ENCODE peak calls at places on chromosomes 4 and X, in ten cellular contexts. One of them, this sample, is unnamed.

GRCh38 chrX:40267334-40268118 is 169.8 kb upstream of the BCOR start:
- DNase-seq in GM23338: no peak
- DNase-seq in AG08395: no peak
- DNase-seq in adipocyte: peak
- DNase-seq in cerebellar cortex: no peak
- DNase-seq in mucosa of descending colon: no peak
- DNase-seq in stimulated activated CD4-positive, alpha-beta T cell treated with anti-CD3 and anti-CD28 coated beads, Interleukin-1b, Interleukin-23, amount 100 ng/mL, for 24 hours: no peak
- DNase-seq in activated naive CD4-positive, alpha-beta T cell treated with anti-CD3 and anti-CD28 coated beads, Interleukin-2, amount 50 U/mL, for 16 hours: no peak
- DNase-seq in NCI-H2171 treated with DMSO at 0.1 percent for 48 hours: peak
- DNase-seq in M059J: no peak
- DNase-seq in this sample: no peak

GRCh38 chr4:31106419-31106818 is 386.2 kb downstream of the PCDH7 start:
- DNase-seq in AG08395: no peak
- DNase-seq in GM23338: no peak
- DNase-seq in M059J: no peak
- DNase-seq in mucosa of descending colon: no peak
- DNase-seq in cerebellar cortex: no peak
- DNase-seq in stimulated activated CD4-positive, alpha-beta T cell treated with anti-CD3 and anti-CD28 coated beads, Interleukin-1b, Interleukin-23, amount 100 ng/mL, for 24 hours: no peak
- DNase-seq in adipocyte: no peak
- DNase-seq in NCI-H2171 treated with DMSO at 0.1 percent for 48 hours: no peak
- DNase-seq in activated naive CD4-positive, alpha-beta T cell treated with anti-CD3 and anti-CD28 coated beads, Interleukin-2, amount 50 U/mL, for 16 hours: no peak
- DNase-seq in this sample: no peak

GRCh38 chrX:9846631-9847030 is 60.4 kb downstream of the SHROOM2 start:
- DNase-seq in AG08395: no peak
- DNase-seq in mucosa of descending colon: no peak
- DNase-seq in stimulated activated CD4-positive, alpha-beta T cell treated with anti-CD3 and anti-CD28 coated beads, Interleukin-1b, Interleukin-23, amount 100 ng/mL, for 24 hours: no peak
- DNase-seq in NCI-H2171 treated with DMSO at 0.1 percent for 48 hours: no peak
- DNase-seq in activated naive CD4-positive, alpha-beta T cell treated with anti-CD3 and anti-CD28 coated beads, Interleukin-2, amount 50 U/mL, for 16 hours: no peak
- DNase-seq in adipocyte: no peak
- DNase-seq in M059J: peak
- DNase-seq in GM23338: no peak
- DNase-seq in cerebellar cortex: no peak
- DNase-seq in this sample: no peak

GRCh38 chr4:41305486-41305885 is 48.8 kb downstream of the UCHL1 start:
- DNase-seq in adipocyte: no peak
- DNase-seq in GM23338: no peak
- DNase-seq in mucosa of descending colon: no peak
- DNase-seq in AG08395: no peak
- DNase-seq in cerebellar cortex: no peak
- DNase-seq in M059J: no peak
- DNase-seq in NCI-H2171 treated with DMSO at 0.1 percent for 48 hours: peak
- DNase-seq in activated naive CD4-positive, alpha-beta T cell treated with anti-CD3 and anti-CD28 coated beads, Interleukin-2, amount 50 U/mL, for 16 hours: no peak
- DNase-seq in stimulated activated CD4-positive, alpha-beta T cell treated with anti-CD3 and anti-CD28 coated beads, Interleukin-1b, Interleukin-23, amount 100 ng/mL, for 24 hours: no peak
- DNase-seq in this sample: no peak

GRCh38 chrX:151505796-151506195 is 57.7 kb upstream of the PASD1 start:
- DNase-seq in AG08395: no peak
- DNase-seq in activated naive CD4-positive, alpha-beta T cell treated with anti-CD3 and anti-CD28 coated beads, Interleukin-2, amount 50 U/mL, for 16 hours: no peak
- DNase-seq in GM23338: peak
- DNase-seq in mucosa of descending colon: no peak
- DNase-seq in NCI-H2171 treated with DMSO at 0.1 percent for 48 hours: peak
- DNase-seq in M059J: peak
- DNase-seq in cerebellar cortex: peak
- DNase-seq in adipocyte: peak
- DNase-seq in stimulated activated CD4-positive, alpha-beta T cell treated with anti-CD3 and anti-CD28 coated beads, Interleukin-1b, Interleukin-23, amount 100 ng/mL, for 24 hours: no peak
- DNase-seq in this sample: no peak

GRCh38 chr4:174398728-174399127 is 115.0 kb downstream of the CEP44 start:
- DNase-seq in activated naive CD4-positive, alpha-beta T cell treated with anti-CD3 and anti-CD28 coated beads, Interleukin-2, amount 50 U/mL, for 16 hours: no peak
- DNase-seq in AG08395: peak
- DNase-seq in NCI-H2171 treated with DMSO at 0.1 percent for 48 hours: no peak
- DNase-seq in GM23338: no peak
- DNase-seq in stimulated activated CD4-positive, alpha-beta T cell treated with anti-CD3 and anti-CD28 coated beads, Interleukin-1b, Interleukin-23, amount 100 ng/mL, for 24 hours: no peak
- DNase-seq in adipocyte: peak
- DNase-seq in M059J: peak
- DNase-seq in cerebellar cortex: no peak
- DNase-seq in mucosa of descending colon: no peak
- DNase-seq in this sample: no peak

GRCh38 chr4:147103403-147103946 is 157.8 kb upstream of the TTC29 start:
- DNase-seq in mucosa of descending colon: no peak
- DNase-seq in M059J: peak
- DNase-seq in NCI-H2171 treated with DMSO at 0.1 percent for 48 hours: no peak
- DNase-seq in adipocyte: peak
- DNase-seq in AG08395: peak
- DNase-seq in GM23338: no peak
- DNase-seq in stimulated activated CD4-positive, alpha-beta T cell treated with anti-CD3 and anti-CD28 coated beads, Interleukin-1b, Interleukin-23, amount 100 ng/mL, for 24 hours: no peak
- DNase-seq in activated naive CD4-positive, alpha-beta T cell treated with anti-CD3 and anti-CD28 coated beads, Interleukin-2, amount 50 U/mL, for 16 hours: no peak
- DNase-seq in cerebellar cortex: no peak
- DNase-seq in this sample: peak

GRCh38 chr4:169815606-169816005 is 57.9 kb upstream of the HPF1 start:
- DNase-seq in M059J: peak
- DNase-seq in GM23338: no peak
- DNase-seq in NCI-H2171 treated with DMSO at 0.1 percent for 48 hours: no peak
- DNase-seq in cerebellar cortex: no peak
- DNase-seq in activated naive CD4-positive, alpha-beta T cell treated with anti-CD3 and anti-CD28 coated beads, Interleukin-2, amount 50 U/mL, for 16 hours: no peak
- DNase-seq in stimulated activated CD4-positive, alpha-beta T cell treated with anti-CD3 and anti-CD28 coated beads, Interleukin-1b, Interleukin-23, amount 100 ng/mL, for 24 hours: no peak
- DNase-seq in mucosa of descending colon: no peak
- DNase-seq in adipocyte: no peak
- DNase-seq in AG08395: no peak
- DNase-seq in this sample: no peak

GRCh38 chr4:106034205-106034604 is 138.9 kb downstream of the NPNT start:
- DNase-seq in AG08395: peak
- DNase-seq in M059J: peak
- DNase-seq in cerebellar cortex: no peak
- DNase-seq in NCI-H2171 treated with DMSO at 0.1 percent for 48 hours: no peak
- DNase-seq in stimulated activated CD4-positive, alpha-beta T cell treated with anti-CD3 and anti-CD28 coated beads, Interleukin-1b, Interleukin-23, amount 100 ng/mL, for 24 hours: no peak
- DNase-seq in activated naive CD4-positive, alpha-beta T cell treated with anti-CD3 and anti-CD28 coated beads, Interleukin-2, amount 50 U/mL, for 16 hours: no peak
- DNase-seq in GM23338: no peak
- DNase-seq in mucosa of descending colon: no peak
- DNase-seq in adipocyte: peak
- DNase-seq in this sample: no peak

GRCh38 chr4:149344436-149344835 is 471.2 kb downstream of the IQCM start:
- DNase-seq in mucosa of descending colon: no peak
- DNase-seq in M059J: peak
- DNase-seq in activated naive CD4-positive, alpha-beta T cell treated with anti-CD3 and anti-CD28 coated beads, Interleukin-2, amount 50 U/mL, for 16 hours: no peak
- DNase-seq in adipocyte: peak
- DNase-seq in stimulated activated CD4-positive, alpha-beta T cell treated with anti-CD3 and anti-CD28 coated beads, Interleukin-1b, Interleukin-23, amount 100 ng/mL, for 24 hours: no peak
- DNase-seq in GM23338: no peak
- DNase-seq in AG08395: peak
- DNase-seq in NCI-H2171 treated with DMSO at 0.1 percent for 48 hours: no peak
- DNase-seq in cerebellar cortex: no peak
- DNase-seq in this sample: no peak

GRCh38 chr4:181646864-181647263 is 596.3 kb upstream of the TENM3 start:
- DNase-seq in M059J: peak
- DNase-seq in adipocyte: no peak
- DNase-seq in NCI-H2171 treated with DMSO at 0.1 percent for 48 hours: no peak
- DNase-seq in mucosa of descending colon: no peak
- DNase-seq in AG08395: no peak
- DNase-seq in activated naive CD4-positive, alpha-beta T cell treated with anti-CD3 and anti-CD28 coated beads, Interleukin-2, amount 50 U/mL, for 16 hours: no peak
- DNase-seq in stimulated activated CD4-positive, alpha-beta T cell treated with anti-CD3 and anti-CD28 coated beads, Interleukin-1b, Interleukin-23, amount 100 ng/mL, for 24 hours: no peak
- DNase-seq in cerebellar cortex: no peak
- DNase-seq in GM23338: no peak
- DNase-seq in this sample: no peak

GRCh38 chr4:112266823-112267222 is 18.9 kb downstream of the TIFA start:
- DNase-seq in cerebellar cortex: no peak
- DNase-seq in AG08395: peak
- DNase-seq in stimulated activated CD4-positive, alpha-beta T cell treated with anti-CD3 and anti-CD28 coated beads, Interleukin-1b, Interleukin-23, amount 100 ng/mL, for 24 hours: no peak
- DNase-seq in adipocyte: peak
- DNase-seq in mucosa of descending colon: no peak
- DNase-seq in GM23338: peak
- DNase-seq in activated naive CD4-positive, alpha-beta T cell treated with anti-CD3 and anti-CD28 coated beads, Interleukin-2, amount 50 U/mL, for 16 hours: no peak
- DNase-seq in NCI-H2171 treated with DMSO at 0.1 percent for 48 hours: no peak
- DNase-seq in M059J: no peak
- DNase-seq in this sample: no peak